ENCODE peak calls at places on chromosomes 12 and 14, in seven cellular contexts. O, R, F, W, M, S and U are unnamed samples.

GRCh38 chr14:50830044-50830931 is 674 bp downstream of the NIN start:
- DNase-seq in O (peak; percentile 85), R (peak; percentile 14), F (peak; percentile 41), W (no peak), M (peak; percentile 81), S (peak; percentile 92), U (peak; percentile 87)

GRCh38 chr12:120261951-120262851 is 3.3 kb downstream of the PXN start:
- DNase-seq in O (no peak), R (no peak), F (no peak), W (peak; percentile 70), M (no peak), S (no peak), U (peak; percentile 43)

GRCh38 chr12:122076743-122077495 is 1.6 kb upstream of the MLXIP start:
- DNase-seq in O (no peak), R (no peak), F (no peak), W (no peak), M (no peak), S (no peak), U (no peak)

GRCh38 chr12:49050507-49051372 is 9.9 kb downstream of the KMT2D start:
- DNase-seq in O (peak; percentile 43), R (no peak), F (no peak), W (no peak), M (no peak), S (no peak), U (no peak)

GRCh38 chr14:31763041-31763440 is 201.8 kb downstream of the NUBPL start:
- DNase-seq in O (no peak), R (no peak), F (no peak), W (no peak), M (no peak), S (no peak), U (no peak)

GRCh38 chr12:119883234-119883633 is 6.1 kb upstream of the CIT start:
- DNase-seq in O (no peak), R (no peak), F (no peak), W (no peak), M (no peak), S (no peak), U (no peak)

GRCh38 chr12:25904442-25904841 is 54.0 kb upstream of the RASSF8 start:
- DNase-seq in O (no peak), R (no peak), F (peak; percentile 39), W (no peak), M (no peak), S (no peak), U (no peak)

GRCh38 chr12:115337693-115338543 is 653.9 kb upstream of the TBX3 start:
- DNase-seq in O (no peak), R (no peak), F (peak; percentile 98), W (peak; percentile 39), M (peak; percentile 55), S (no peak), U (peak; percentile 75)

GRCh38 chr14:24177041-24177825 is 5.4 kb downstream of the REC8 start:
- DNase-seq in O (peak; percentile 60), R (no peak), F (no peak), W (no peak), M (no peak), S (no peak), U (no peak)

GRCh38 chr14:98474900-98475299 is 797.1 kb downstream of the BCL11B start:
- DNase-seq in O (no peak), R (no peak), F (no peak), W (no peak), M (no peak), S (no peak), U (no peak)

GRCh38 chr14:52711666-52712065 is 4.7 kb downstream of the PSMC6 start:
- DNase-seq in O (no peak), R (no peak), F (peak; percentile 52), W (no peak), M (no peak), S (no peak), U (no peak)

GRCh38 chr12:84694111-84694510 is 218.5 kb downstream of the SLC6A15 start:
- DNase-seq in O (no peak), R (no peak), F (no peak), W (no peak), M (no peak), S (no peak), U (no peak)

GRCh38 chr12:67572492-67572891 is 76.1 kb upstream of the DYRK2 start:
- DNase-seq in O (no peak), R (no peak), F (no peak), W (no peak), M (no peak), S (peak; percentile 21), U (no peak)

GRCh38 chr12:74111688-74112360 is 425.8 kb upstream of the ATXN7L3B start:
- DNase-seq in O (no peak), R (no peak), F (no peak), W (peak; percentile 52), M (peak; percentile 81), S (peak; percentile 61), U (peak; percentile 94)

GRCh38 chr14:55136868-55137785 is 8.1 kb downstream of the LGALS3 start:
- DNase-seq in O (peak; percentile 89), R (no peak), F (peak; percentile 88), W (no peak), M (no peak), S (no peak), U (no peak)

GRCh38 chr14:55245657-55246268 is 25.5 kb upstream of the FBXO34 start:
- DNase-seq in O (no peak), R (peak; percentile 35), F (peak; percentile 42), W (peak; percentile 21), M (no peak), S (peak; percentile 38), U (no peak)

GRCh38 chr12:54215990-54216579 is 27.3 kb upstream of the SMUG1 start:
- DNase-seq in O (no peak), R (no peak), F (no peak), W (no peak), M (peak; percentile 76), S (no peak), U (peak; percentile 67)

GRCh38 chr14:81625343-81625742 is 91.7 kb upstream of the SEL1L start:
- DNase-seq in O (no peak), R (peak; percentile 34), F (no peak), W (peak; percentile 15), M (no peak), S (peak; percentile 57), U (no peak)

GRCh38 chr12:132170094-132170636 is 25.9 kb downstream of the NOC4L start:
- DNase-seq in O (peak; percentile 66), R (no peak), F (peak; percentile 75), W (no peak), M (no peak), S (no peak), U (no peak)

GRCh38 chr12:50825372-50825838 is 17.3 kb upstream of the TMPRSS12 start:
- DNase-seq in O (no peak), R (peak; percentile 79), F (peak; percentile 83), W (peak; percentile 43), M (no peak), S (peak; percentile 37), U (no peak)

GRCh38 chr12:52045794-52046199 is 5.4 kb upstream of the NR4A1 start:
- DNase-seq in O (no peak), R (no peak), F (no peak), W (no peak), M (no peak), S (no peak), U (no peak)

GRCh38 chr12:96070670-96071279 is 35.4 kb upstream of the LTA4H start:
- DNase-seq in O (no peak), R (no peak), F (no peak), W (no peak), M (peak; percentile 68), S (peak; percentile 72), U (peak; percentile 82)
- TF ChIP-seq CTCF in O (no peak), R (peak; percentile 15), F (peak; percentile 11), W (no peak), M (peak; percentile 52), S (peak; percentile 28), U (peak; percentile 66)

GRCh38 chr12:46558696-46559095 is 186.1 kb upstream of the SLC38A2 start:
- DNase-seq in O (no peak), R (no peak), F (no peak), W (no peak), M (no peak), S (no peak), U (no peak)

GRCh38 chr12:46556105-46556559 is 183.6 kb upstream of the SLC38A2 start:
- DNase-seq in O (no peak), R (peak; percentile 58), F (peak; percentile 99), W (peak; percentile 84), M (no peak), S (no peak), U (no peak)

GRCh38 chr12:46557539-46558373 is 185.2 kb upstream of the SLC38A2 start:
- DNase-seq in O (no peak), R (no peak), F (peak; percentile 59), W (no peak), M (no peak), S (no peak), U (no peak)

GRCh38 chr12:46555379-46555778 is 182.8 kb upstream of the SLC38A2 start:
- DNase-seq in O (no peak), R (peak; percentile 15), F (peak; percentile 94), W (no peak), M (no peak), S (no peak), U (no peak)

DNA sequence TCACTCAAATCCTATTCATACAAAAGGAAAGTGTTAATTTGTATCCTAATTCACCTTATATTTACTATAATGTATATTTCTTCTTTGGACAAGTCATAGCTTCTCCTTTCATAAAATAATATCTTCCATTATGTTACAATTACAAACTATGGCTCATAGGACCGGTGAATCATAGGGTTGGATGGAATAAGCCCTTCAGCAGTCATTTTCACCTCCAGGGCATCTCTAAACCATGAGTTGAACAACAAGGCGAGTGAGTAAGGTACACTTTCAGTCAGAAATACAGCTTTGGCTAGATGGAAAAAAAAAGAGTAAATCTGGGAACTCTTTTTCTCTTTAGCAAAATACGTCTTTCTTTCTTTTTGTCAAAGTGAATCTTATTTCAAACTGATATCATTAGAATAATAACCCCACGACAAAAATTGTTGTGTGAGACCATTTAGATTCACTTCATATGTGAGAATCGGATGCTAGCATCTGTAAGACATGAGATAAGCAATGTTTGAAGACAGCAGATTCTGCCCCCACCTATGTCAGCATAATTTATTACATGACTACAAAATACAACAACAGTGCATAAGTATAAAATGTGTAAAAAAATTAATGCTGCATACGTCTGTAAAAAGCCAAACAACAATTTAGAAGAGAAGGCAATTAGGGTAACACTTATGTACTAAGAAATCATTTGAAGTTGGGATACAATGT is 184.4 kb upstream of the SLC38A2 start:
- DNase-seq in O (no peak), R (no peak), F (peak; percentile 95), W (peak; percentile 83), M (no peak), S (no peak), U (no peak)
- H3K4me1 ChIP-seq in O (no peaks in the 10 kb centered on the region), R (peaks cover 47% of the 10 kb centered on the region), F (peaks cover 13% of the 10 kb centered on the region), W (peaks cover 83% of the 10 kb centered on the region), M (peaks cover 2% of the 10 kb centered on the region), S (no peaks in the 10 kb centered on the region), U (peaks cover 3% of the 10 kb centered on the region)

DNA sequence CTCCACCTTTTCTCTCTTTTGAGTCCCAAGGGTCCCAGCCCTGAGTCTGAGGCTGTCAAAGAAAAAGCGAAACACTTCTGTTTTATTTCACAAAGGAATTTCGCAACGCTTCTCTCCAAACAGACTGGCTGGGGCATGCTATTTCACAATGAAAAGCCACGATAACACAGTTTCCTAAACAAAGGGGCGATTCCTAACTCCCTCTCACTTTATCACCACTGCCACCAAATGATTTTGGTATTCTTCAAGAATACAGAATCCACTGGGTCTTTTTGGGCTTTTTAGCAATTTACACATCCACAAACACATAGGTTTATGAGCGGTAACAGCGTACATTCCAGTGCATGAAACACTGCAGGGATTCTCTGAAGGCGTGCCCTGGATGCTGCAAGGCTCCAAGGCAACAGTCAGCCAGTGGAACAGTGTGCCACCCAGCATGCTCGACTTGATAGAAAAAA is 161.2 kb downstream of the DAD1 start:
- DNase-seq in O (no peak), R (no peak), F (peak; percentile 57), W (no peak), M (no peak), S (peak; percentile 17), U (peak; percentile 39)
- H3K9ac ChIP-seq in O (no peak overlapping the region), R (no peak overlapping the region), F (no peak overlapping the region), W (no peak overlapping the region), M (no peak overlapping the region), S (no peak overlapping the region), U (no peak overlapping the region)

GRCh38 chr14:67962215-67962644 is 142.7 kb downstream of the RAD51B start:
- DNase-seq in O (no peak), R (no peak), F (no peak), W (no peak), M (no peak), S (no peak), U (no peak)
- TF ChIP-seq CTCF in O (no peak), R (no peak), F (no peak), W (no peak), M (no peak), S (no peak), U (no peak)